ENCODE peak calls at places on chromosomes 11 and 22, in five cellular contexts. I, E, J, Y and G are unnamed samples. For H3K4me1, the result is how much of the 10 kb centered on the place peaks cover.

GRCh38 chr22:35677460-35678187 is 29.4 kb downstream of the APOL6 start:
- DNase-seq in E (no peak), I (no peak), Y (no peak), J (no peak), G (no peak)

GRCh38 chr22:43275545-43275981 is 67.6 kb downstream of the SCUBE1 start:
- DNase-seq in J (no peak), I (peak), Y (peak), E (no peak), G (no peak)

GRCh38 chr11:86802601-86803051 is 2.3 kb downstream of the PRSS23 start:
- DNase-seq in Y (peak), E (peak), I (peak), J (no peak), G (peak)

GRCh38 chr11:80987161-80987560 is 1546.3 kb upstream of the TENM4 start:
- DNase-seq in Y (no peak), J (no peak), I (no peak), E (no peak), G (no peak)

GRCh38 chr22:43363580-43364435 is 20.6 kb upstream of the SCUBE1 start:
- DNase-seq in J (no peak), I (no peak), Y (no peak), E (no peak), G (no peak)

GRCh38 chr11:93485983-93486382 is 57.2 kb downstream of the SMCO4 start:
- DNase-seq in Y (no peak), J (no peak), I (no peak), E (no peak), G (no peak)

GRCh38 chr22:29831186-29831921 is 6.7 kb downstream of the ASCC2 start:
- DNase-seq in Y (no peak), I (no peak), J (no peak), E (no peak), G (no peak)

GRCh38 chr22:25081409-25081824 is 118.2 kb upstream of the CRYBB3 start:
- DNase-seq in Y (peak), I (peak), E (peak), J (peak), G (peak)

GRCh38 chr11:45278721-45279120 is 7.4 kb downstream of the SYT13 start:
- DNase-seq in Y (no peak), I (no peak), E (no peak), J (no peak), G (no peak)

GRCh38 chr11:116927163-116927772 is 89.8 kb upstream of the APOA1 start:
- DNase-seq in I (no peak), Y (no peak), J (peak), E (peak), G (no peak)

GRCh38 chr11:88555018-88555828 is 217.7 kb upstream of the CTSC start:
- DNase-seq in J (no peak), Y (no peak), E (no peak), I (peak), G (peak)

GRCh38 chr11:20110908-20111669 is 49.2 kb downstream of the DBX1 start:
- DNase-seq in Y (peak), I (peak), J (peak), E (peak), G (peak)

GRCh38 chr11:86473991-86474833 is 99.5 kb downstream of the CCDC81 start:
- DNase-seq in Y (no peak), J (no peak), I (no peak), E (no peak), G (no peak)

GRCh38 chr22:44811141-44811540 is 58.8 kb downstream of the ARHGAP8 start:
- DNase-seq in I (no peak), Y (no peak), E (no peak), J (no peak), G (no peak)

GRCh38 chr11:97902828-97903227 is 1117.9 kb upstream of the CNTN5 start:
- DNase-seq in I (no peak), Y (no peak), J (no peak), E (no peak), G (no peak)

GRCh38 chr11:75831915-75832502 is 17.0 kb downstream of the UVRAG start:
- DNase-seq in E (no peak), Y (no peak), J (no peak), I (no peak), G (no peak)

GRCh38 chr11:21072517-21072916 is 403.1 kb downstream of the NELL1 start:
- DNase-seq in I (no peak), Y (no peak), E (no peak), J (no peak), G (no peak)

GRCh38 chr11:7143908-7144307 is 55.1 kb downstream of the RBMXL2 start:
- DNase-seq in Y (peak), I (peak), E (no peak), J (no peak), G (no peak)

GRCh38 chr11:23078289-23078971 is 218.2 kb upstream of the CCDC179 start:
- DNase-seq in I (no peak), E (no peak), J (no peak), Y (no peak), G (no peak)

GRCh38 chr11:103051986-103052385 is 40.0 kb downstream of the DCUN1D5 start:
- DNase-seq in J (no peak), E (no peak), I (no peak), Y (no peak), G (no peak)

GRCh38 chr22:31089101-31090100 is 8.3 kb downstream of the SMTN start:
- DNase-seq in I (no peak), J (peak), Y (peak), E (peak), G (no peak)

GRCh38 chr11:96228911-96229310 is 114.1 kb downstream of the MAML2 start:
- DNase-seq in I (no peak), J (no peak), E (no peak), Y (no peak), G (no peak)

GRCh38 chr11:46300270-46300669 is 22.8 kb downstream of the CREB3L1 start:
- DNase-seq in I (no peak), E (no peak), Y (no peak), J (no peak), G (no peak)

GRCh38 chr22:45731041-45731797 is 59.6 kb downstream of the ATXN10 start:
- DNase-seq in J (peak), I (no peak), Y (peak), E (no peak), G (no peak)

GRCh38 chr11:27210509-27210908 is 152.5 kb downstream of the CCDC34 start:
- DNase-seq in E (no peak), I (no peak), Y (no peak), J (no peak), G (no peak)

GRCh38 chr11:116513894-116514293 is 258.9 kb downstream of the BUD13 start:
- DNase-seq in E (no peak), I (peak), Y (peak), J (peak), G (no peak)

GRCh38 chr11:72778535-72779494 is 15.0 kb downstream of the STARD10 start:
- DNase-seq in J (peak), E (no peak), I (no peak), Y (no peak), G (no peak)

GRCh38 chr11:71106671-71107070 is 145.7 kb downstream of the SHANK2 start:
- DNase-seq in Y (no peak), I (no peak), E (no peak), J (no peak), G (no peak)

GRCh38 chr11:64760759-64761417 is 1.1 kb upstream of the PYGM start:
- DNase-seq in I (no peak), Y (no peak), E (peak), J (no peak), G (no peak)

GRCh38 chr11:109000531-109000930 is 335.7 kb downstream of the DDX10 start:
- DNase-seq in J (no peak), I (no peak), E (no peak), Y (no peak), G (no peak)

GRCh38 chr11:121754603-121755002 is 301.8 kb upstream of the SORL1-AS1 start:
- DNase-seq in I (no peak), E (no peak), Y (no peak), J (no peak), G (no peak)

GRCh38 chr11:30488304-30488998 is 97.7 kb downstream of the MPPED2 start:
- DNase-seq in I (no peak), Y (no peak), J (peak), E (peak), G (peak)

GRCh38 chr11:14228356-14228755 is 130.6 kb downstream of the RRAS2 start:
- DNase-seq in J (no peak), I (no peak), Y (peak), E (no peak), G (no peak)

GRCh38 chr11:45149483-45150056 is 3.1 kb downstream of the PRDM11 start:
- DNase-seq in J (no peak), I (no peak), E (no peak), Y (no peak), G (peak)

GRCh38 chr11:62013266-62014157 is 46.1 kb upstream of the FTH1 start:
- DNase-seq in J (peak), I (no peak), E (no peak), Y (no peak), G (peak)

DNA sequence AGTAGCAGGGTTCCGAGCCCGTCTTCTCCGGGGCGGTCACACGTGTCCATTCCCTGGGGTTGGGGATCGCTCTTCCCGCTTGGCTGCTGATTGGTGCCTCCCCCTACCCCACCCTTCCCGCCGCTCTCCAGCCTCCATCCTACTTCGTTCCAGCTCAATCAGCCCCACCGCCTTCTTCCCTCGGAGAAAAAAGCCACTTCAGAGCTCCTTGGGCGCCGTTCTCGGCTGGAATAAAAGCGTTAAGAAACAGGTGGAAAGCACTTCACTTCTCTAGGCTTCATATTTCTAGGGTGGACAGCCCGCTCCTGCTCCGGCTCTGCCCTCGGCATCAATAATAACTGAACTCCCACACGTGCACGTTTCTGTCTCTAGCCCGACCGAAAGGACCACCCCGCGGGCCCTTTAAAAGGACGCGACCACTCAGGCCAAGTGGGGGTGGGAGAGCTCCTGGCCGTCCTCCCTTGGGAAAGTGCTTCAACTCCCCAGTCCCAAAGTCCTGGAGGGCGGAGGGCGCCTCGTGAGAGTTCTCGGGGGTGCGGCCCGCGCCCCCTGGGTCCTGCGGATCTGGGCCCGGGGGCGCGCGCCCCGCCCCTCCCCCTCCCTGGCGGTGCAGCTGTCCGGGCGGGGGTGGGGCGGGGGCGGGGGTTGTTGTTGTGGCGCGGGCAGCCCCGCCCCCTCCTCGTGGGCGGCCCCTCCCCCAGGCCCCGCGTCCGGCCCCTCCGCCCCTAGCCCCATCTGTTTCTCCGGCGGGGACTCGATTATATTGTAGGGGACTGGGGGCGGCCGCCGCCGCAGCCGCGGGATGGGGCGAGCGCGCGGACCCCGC is at the start of gene CECR2:
- DNase-seq in Y (peak), I (peak), J (peak), E (peak), G (no peak)
- TF ChIP-seq POLR2AphosphoS5 in Y (peak), I (peak), J (no peak), E (no peak), G (no peak)

GRCh38 chr11:539971-540481 is 2.7 kb downstream of the LRRC56 start:
- DNase-seq in J (no peak), E (no peak), I (no peak), Y (no peak), G (no peak)
- H3K4me1 ChIP-seq in J (under half), E (under half), I (under half), Y (under half), G (under half)

GRCh38 chr11:78696177-78696576 is 121.5 kb upstream of the NARS2 start:
- DNase-seq in J (no peak), E (no peak), Y (no peak), I (no peak), G (no peak)
- TF ChIP-seq POLR2AphosphoS5 in J (no peak), E (no peak), Y (no peak), I (no peak), G (no peak)

GRCh38 chr11:114183041-114183511 is 113.1 kb upstream of the NNMT start:
- DNase-seq in J (peak), I (no peak), E (no peak), Y (no peak), G (no peak)
- H3K4me1 ChIP-seq in J (under half), I (under half), E (under half), Y (under half), G (under half)

GRCh38 chr11:68424101-68424632 is 36.4 kb upstream of the PPP6R3 start:
- DNase-seq in J (no peak), Y (no peak), E (no peak), I (no peak), G (no peak)
- TF ChIP-seq POLR2AphosphoS5 in J (no peak), Y (no peak), E (no peak), I (no peak), G (no peak)